ENCODE peak calls at places on chromosomes 12 and 14, in four cellular contexts. One of them, this sample, is unnamed.

GRCh38 chr12:53090559-53090958 is 6.9 kb upstream of the IGFBP6 start:
- DNase-seq in H9: no peak
- DNase-seq in GM13977: no peak
- DNase-seq in WTC11: no peak
- DNase-seq in this sample: no peak

GRCh38 chr12:75722714-75723200 is 211.3 kb upstream of the KRR1 start:
- DNase-seq in H9: no peak
- DNase-seq in GM13977: peak; percentile 17
- DNase-seq in WTC11: no peak
- DNase-seq in this sample: no peak

GRCh38 chr14:95465358-95465757 is 51.1 kb downstream of the SYNE3 start:
- DNase-seq in H9: no peak
- DNase-seq in GM13977: no peak
- DNase-seq in WTC11: no peak
- DNase-seq in this sample: no peak

GRCh38 chr12:7180685-7181084 is 8.8 kb upstream of the PEX5 start:
- DNase-seq in H9: no peak
- DNase-seq in GM13977: no peak
- DNase-seq in WTC11: no peak
- DNase-seq in this sample: no peak

GRCh38 chr14:77119852-77120251 is 21.7 kb downstream of the ZDHHC22 start:
- DNase-seq in H9: no peak
- DNase-seq in GM13977: no peak
- DNase-seq in WTC11: no peak
- DNase-seq in this sample: no peak

GRCh38 chr12:12715459-12716150 is 1.6 kb upstream of the CDKN1B start:
- DNase-seq in H9: no peak
- DNase-seq in GM13977: peak; percentile 51
- DNase-seq in WTC11: no peak
- DNase-seq in this sample: no peak

GRCh38 chr12:124248862-124249825 is 45.7 kb upstream of the RFLNA start:
- DNase-seq in H9: no peak
- DNase-seq in GM13977: no peak
- DNase-seq in WTC11: no peak
- DNase-seq in this sample: no peak

GRCh38 chr14:72590577-72590976 is 303.3 kb downstream of the DPF3 start:
- DNase-seq in H9: no peak
- DNase-seq in GM13977: no peak
- DNase-seq in WTC11: no peak
- DNase-seq in this sample: no peak

GRCh38 chr12:42790761-42791151 is 201.2 kb upstream of the PRICKLE1 start:
- DNase-seq in H9: no peak
- DNase-seq in GM13977: no peak
- DNase-seq in WTC11: no peak
- DNase-seq in this sample: no peak

GRCh38 chr14:47619397-47619796 is 56.0 kb downstream of the MDGA2 start:
- DNase-seq in H9: no peak
- DNase-seq in GM13977: no peak
- DNase-seq in WTC11: no peak
- DNase-seq in this sample: no peak

GRCh38 chr14:73958591-73958990 is 8.5 kb downstream of the COQ6 start:
- DNase-seq in H9: no peak
- DNase-seq in GM13977: no peak
- DNase-seq in WTC11: no peak
- DNase-seq in this sample: no peak

GRCh38 chr12:57745485-57745881 is 644 bp downstream of the TSPAN31 start:
- DNase-seq in H9: no peak
- DNase-seq in GM13977: no peak
- DNase-seq in WTC11: no peak
- DNase-seq in this sample: no peak

GRCh38 chr14:99792551-99793212 is 531 bp upstream of the EML1 start:
- DNase-seq in H9: no peak
- DNase-seq in GM13977: no peak
- DNase-seq in WTC11: peak; percentile 37
- DNase-seq in this sample: no peak

GRCh38 chr12:47888127-47888819 is 16.5 kb downstream of the VDR start:
- DNase-seq in H9: no peak
- DNase-seq in GM13977: no peak
- DNase-seq in WTC11: no peak
- DNase-seq in this sample: no peak

GRCh38 chr12:3133410-3133793 is 56.2 kb downstream of the TSPAN9 start:
- DNase-seq in H9: no peak
- DNase-seq in GM13977: no peak
- DNase-seq in WTC11: no peak
- DNase-seq in this sample: no peak

GRCh38 chr12:64682572-64683277 is 72.4 kb downstream of the RASSF3 start:
- DNase-seq in H9: no peak
- DNase-seq in GM13977: no peak
- DNase-seq in WTC11: no peak
- DNase-seq in this sample: no peak

GRCh38 chr14:29627141-29627540 is 300.5 kb downstream of the PRKD1 start:
- DNase-seq in H9: no peak
- DNase-seq in GM13977: no peak
- DNase-seq in WTC11: no peak
- DNase-seq in this sample: no peak

GRCh38 chr12:46124132-46124847 is 133.9 kb upstream of the SCAF11 start:
- DNase-seq in H9: no peak
- DNase-seq in GM13977: no peak
- DNase-seq in WTC11: no peak
- DNase-seq in this sample: no peak

GRCh38 chr12:93563807-93564538 is 8.5 kb upstream of the SOCS2 start:
- DNase-seq in H9: no peak
- DNase-seq in GM13977: peak; percentile 50
- DNase-seq in WTC11: no peak
- DNase-seq in this sample: no peak

GRCh38 chr12:63989301-63989845 is 144.9 kb downstream of the SRGAP1 start:
- DNase-seq in H9: no peak
- DNase-seq in GM13977: no peak
- DNase-seq in WTC11: no peak
- DNase-seq in this sample: no peak

GRCh38 chr12:90331262-90331661 is 622.6 kb upstream of the ATP2B1 start:
- DNase-seq in H9: no peak
- DNase-seq in GM13977: no peak
- DNase-seq in WTC11: no peak
- DNase-seq in this sample: no peak

GRCh38 chr14:80926706-80927384 is 14.7 kb downstream of the CEP128 start:
- DNase-seq in H9: no peak
- DNase-seq in GM13977: no peak
- DNase-seq in WTC11: no peak
- DNase-seq in this sample: no peak

GRCh38 chr14:69535230-69535848 is 39.3 kb downstream of the CCDC177 start:
- DNase-seq in H9: peak; percentile 81
- DNase-seq in GM13977: no peak
- DNase-seq in WTC11: peak; percentile 75
- DNase-seq in this sample: no peak

GRCh38 chr14:72518809-72519377 is 375.0 kb downstream of the DPF3 start:
- DNase-seq in H9: no peak
- DNase-seq in GM13977: peak; percentile 48
- DNase-seq in WTC11: no peak
- DNase-seq in this sample: no peak

GRCh38 chr12:68530965-68531364 is 79.7 kb upstream of the RAP1B start:
- DNase-seq in H9: no peak
- DNase-seq in GM13977: no peak
- DNase-seq in WTC11: no peak
- DNase-seq in this sample: no peak

GRCh38 chr12:21814814-21815213 is 40.3 kb upstream of the KCNJ8 start:
- DNase-seq in H9: no peak
- DNase-seq in GM13977: no peak
- DNase-seq in WTC11: no peak
- DNase-seq in this sample: no peak

GRCh38 chr14:74483321-74483720 is 9.8 kb downstream of the NPC2 start:
- DNase-seq in H9: no peak
- DNase-seq in GM13977: no peak
- DNase-seq in WTC11: no peak
- DNase-seq in this sample: no peak

GRCh38 chr12:78959556-78959955 is 95.0 kb downstream of the SYT1 start:
- DNase-seq in H9: no peak
- DNase-seq in GM13977: no peak
- DNase-seq in WTC11: no peak
- DNase-seq in this sample: no peak

GRCh38 chr14:55240526-55241178 is 30.6 kb upstream of the FBXO34 start:
- DNase-seq in H9: peak; percentile 75
- DNase-seq in GM13977: no peak
- DNase-seq in WTC11: peak; percentile 77
- DNase-seq in this sample: no peak

GRCh38 chr12:88469136-88469535 is 111.1 kb downstream of the KITLG start:
- DNase-seq in H9: no peak
- DNase-seq in GM13977: no peak
- DNase-seq in WTC11: no peak
- DNase-seq in this sample: no peak

GRCh38 chr12:52168019-52168717 is 23.6 kb downstream of the KRT80 start:
- DNase-seq in H9: no peak
- DNase-seq in GM13977: no peak
- DNase-seq in WTC11: no peak
- DNase-seq in this sample: no peak

GRCh38 chr12:105931104-105931503 is 207.7 kb downstream of the NUAK1 start:
- DNase-seq in H9: no peak
- DNase-seq in GM13977: no peak
- DNase-seq in WTC11: no peak
- DNase-seq in this sample: no peak

GRCh38 chr14:29741909-29742401 is 185.7 kb downstream of the PRKD1 start:
- DNase-seq in H9: no peak
- DNase-seq in GM13977: no peak
- DNase-seq in WTC11: no peak
- DNase-seq in this sample: no peak

GRCh38 chr14:71932229-71932951 is at the start of gene RGS6:
- DNase-seq in H9: peak; percentile 83
- DNase-seq in GM13977: peak; percentile 74
- DNase-seq in WTC11: peak; percentile 82
- DNase-seq in this sample: peak; percentile 74

GRCh38 chr12:55728932-55729591 is at the start of gene CD63:
- DNase-seq in H9: peak; percentile 84
- DNase-seq in GM13977: peak; percentile 97
- DNase-seq in WTC11: peak; percentile 75
- DNase-seq in this sample: no peak
- TF ChIP-seq CTCF in H9: no peak
- TF ChIP-seq CTCF in GM13977: peak; percentile 21
- TF ChIP-seq CTCF in WTC11: no peak
- TF ChIP-seq CTCF in this sample: no peak

GRCh38 chr14:51776102-51776894 is 84.1 kb upstream of the GNG2 start:
- DNase-seq in H9: peak; percentile 89
- DNase-seq in GM13977: peak; percentile 71
- DNase-seq in WTC11: peak; percentile 77
- DNase-seq in this sample: no peak
- TF ChIP-seq CTCF in H9: peak; percentile 90
- TF ChIP-seq CTCF in GM13977: peak; percentile 64
- TF ChIP-seq CTCF in WTC11: peak; percentile 40
- TF ChIP-seq CTCF in this sample: peak; percentile 85

GRCh38 chr14:21933681-21934080 is 260.1 kb upstream of the OR4E1 start:
- DNase-seq in H9: no peak
- DNase-seq in GM13977: no peak
- DNase-seq in WTC11: no peak
- DNase-seq in this sample: no peak
- TF ChIP-seq CTCF in H9: peak; percentile 51
- TF ChIP-seq CTCF in GM13977: no peak
- TF ChIP-seq CTCF in WTC11: no peak
- TF ChIP-seq CTCF in this sample: peak; percentile 59

GRCh38 chr12:130873106-130873795 is 1.4 kb downstream of the RAN start:
- DNase-seq in H9: no peak
- DNase-seq in GM13977: no peak
- DNase-seq in WTC11: no peak
- DNase-seq in this sample: no peak

GRCh38 chr12:130873825-130874224 is 2.0 kb downstream of the RAN start:
- DNase-seq in H9: no peak
- DNase-seq in GM13977: no peak
- DNase-seq in WTC11: no peak
- DNase-seq in this sample: no peak

GRCh38 chr12:130876297-130876696 is 4.4 kb downstream of the RAN start:
- DNase-seq in H9: no peak
- DNase-seq in GM13977: no peak
- DNase-seq in WTC11: no peak
- DNase-seq in this sample: no peak

GRCh38 chr12:130875193-130875592 is 3.3 kb downstream of the RAN start:
- DNase-seq in H9: no peak
- DNase-seq in GM13977: no peak
- DNase-seq in WTC11: no peak
- DNase-seq in this sample: no peak

GRCh38 chr12:130874696-130875095 is 2.8 kb downstream of the RAN start:
- DNase-seq in H9: no peak
- DNase-seq in GM13977: no peak
- DNase-seq in WTC11: no peak
- DNase-seq in this sample: no peak
- TF ChIP-seq CTCF in H9: no peak
- TF ChIP-seq CTCF in GM13977: no peak
- TF ChIP-seq CTCF in WTC11: no peak
- TF ChIP-seq CTCF in this sample: no peak